ENCODE peak calls at places on chromosomes 6 and 20, in ten cellular contexts. T, X, M, O, S, K, B, Z, F and D are unnamed samples.
A peak's percentile ranks its signal among the peaks of the same experiment; 100 is the strongest.

GRCh38 chr20:31560900-31561598 is 44.0 kb upstream of the ID1 start:
- DNase-seq in T (no peak), X (peak; percentile 47), M (no peak), O (no peak), S (no peak), K (peak; percentile 54), B (no peak), Z (peak; percentile 93), F (no peak), D (no peak)

GRCh38 chr20:54100563-54100962 is 30.2 kb upstream of the BCAS1 start:
- DNase-seq in T (no peak), X (no peak), M (no peak), O (no peak), S (no peak), K (no peak), B (no peak), Z (no peak), F (no peak), D (no peak)

GRCh38 chr6:149318581-149319286 is 1.2 kb downstream of the TAB2 start:
- DNase-seq in T (no peak), X (no peak), M (no peak), O (no peak), S (no peak), K (peak; percentile 32), B (peak; percentile 67), Z (no peak), F (no peak), D (no peak)

GRCh38 chr6:43284986-43285385 is 13.1 kb upstream of the SLC22A7 start:
- DNase-seq in T (no peak), X (no peak), M (no peak), O (no peak), S (no peak), K (no peak), B (no peak), Z (no peak), F (no peak), D (no peak)

GRCh38 chr6:145531032-145531431 is 204.3 kb downstream of the EPM2A start:
- DNase-seq in T (no peak), X (no peak), M (no peak), O (no peak), S (no peak), K (no peak), B (no peak), Z (no peak), F (no peak), D (no peak)

GRCh38 chr6:37840940-37841300 is 21.4 kb downstream of the ZFAND3 start:
- DNase-seq in T (no peak), X (no peak), M (no peak), O (no peak), S (no peak), K (no peak), B (no peak), Z (no peak), F (no peak), D (no peak)

GRCh38 chr6:28161410-28162079 is 19.9 kb downstream of the ZKSCAN8 start:
- DNase-seq in T (peak; percentile 52), X (peak; percentile 59), M (peak; percentile 44), O (peak; percentile 63), S (no peak), K (peak; percentile 81), B (peak; percentile 13), Z (peak; percentile 25), F (peak; percentile 65), D (peak; percentile 2)

GRCh38 chr6:4899249-4899648 is 104.6 kb downstream of the RPP40 start:
- DNase-seq in T (no peak), X (no peak), M (no peak), O (no peak), S (no peak), K (no peak), B (no peak), Z (no peak), F (no peak), D (no peak)

GRCh38 chr20:19211661-19212523 is 550 bp upstream of the SLC24A3 start:
- DNase-seq in T (no peak), X (peak; percentile 39), M (peak; percentile 62), O (no peak), S (no peak), K (peak; percentile 74), B (no peak), Z (no peak), F (peak; percentile 66), D (no peak)

GRCh38 chr6:48755315-48755714 is 644.3 kb upstream of the PTCHD4 start:
- DNase-seq in T (no peak), X (no peak), M (no peak), O (no peak), S (no peak), K (no peak), B (no peak), Z (no peak), F (no peak), D (no peak)

GRCh38 chr6:38352636-38353035 is 287.1 kb downstream of the BTBD9 start:
- DNase-seq in T (no peak), X (no peak), M (no peak), O (no peak), S (no peak), K (no peak), B (no peak), Z (no peak), F (no peak), D (no peak)

GRCh38 chr20:37919389-37920040 is 16.6 kb downstream of the VSTM2L start:
- DNase-seq in T (no peak), X (no peak), M (no peak), O (no peak), S (no peak), K (peak; percentile 70), B (no peak), Z (no peak), F (no peak), D (no peak)

GRCh38 chr6:105402090-105402980 is 547 bp downstream of the PREP start:
- DNase-seq in T (peak; percentile 23), X (peak; percentile 36), M (no peak), O (no peak), S (no peak), K (peak; percentile 45), B (peak; percentile 49), Z (peak; percentile 36), F (no peak), D (peak; percentile 60)

GRCh38 chr20:59822291-59823029 is 111.0 kb downstream of the SYCP2 start:
- DNase-seq in T (no peak), X (no peak), M (no peak), O (no peak), S (no peak), K (no peak), B (no peak), Z (no peak), F (peak; percentile 7), D (no peak)

GRCh38 chr6:36333889-36334288 is 2.8 kb downstream of the BNIP5 start:
- DNase-seq in T (no peak), X (no peak), M (no peak), O (no peak), S (no peak), K (no peak), B (no peak), Z (no peak), F (peak; percentile 38), D (no peak)
- H3K27ac ChIP-seq in T (no peak overlapping the region), X (peak overlapping the region; percentile 49), M (no peak overlapping the region), O (no peak overlapping the region), S (no peak overlapping the region), K (no peak overlapping the region), B (no peak overlapping the region), Z (no peak overlapping the region), F (peak overlapping the region; percentile 21), D (no peak overlapping the region)

DNA sequence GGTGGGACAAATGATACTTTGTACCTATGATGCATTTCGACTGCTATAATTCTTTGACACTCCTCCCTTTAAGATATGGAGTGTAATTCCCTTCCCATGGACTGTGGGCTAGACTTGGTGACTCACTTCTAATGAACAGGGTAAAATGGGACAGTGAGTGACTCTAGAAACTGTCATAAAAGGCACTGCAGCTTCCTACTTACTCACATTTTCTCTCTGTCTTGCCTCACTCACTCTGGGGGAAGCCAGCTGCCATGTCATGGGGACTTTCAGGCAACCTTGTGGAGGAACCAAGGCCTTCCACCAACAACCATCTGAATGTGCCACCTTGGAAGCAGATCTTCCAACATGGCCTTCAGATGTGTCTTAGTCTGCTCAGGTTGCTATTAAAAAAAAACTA is 12.9 kb upstream of the GFOD1 start:
- DNase-seq in T (no peak), X (no peak), M (no peak), O (no peak), S (no peak), K (peak; percentile 23), B (no peak), Z (no peak), F (no peak), D (no peak)
- H3K27ac ChIP-seq in T (no peak overlapping the region), X (no peak overlapping the region), M (no peak overlapping the region), O (no peak overlapping the region), S (no peak overlapping the region), K (no peak overlapping the region), B (no peak overlapping the region), Z (no peak overlapping the region), F (no peak overlapping the region), D (no peak overlapping the region)

DNA sequence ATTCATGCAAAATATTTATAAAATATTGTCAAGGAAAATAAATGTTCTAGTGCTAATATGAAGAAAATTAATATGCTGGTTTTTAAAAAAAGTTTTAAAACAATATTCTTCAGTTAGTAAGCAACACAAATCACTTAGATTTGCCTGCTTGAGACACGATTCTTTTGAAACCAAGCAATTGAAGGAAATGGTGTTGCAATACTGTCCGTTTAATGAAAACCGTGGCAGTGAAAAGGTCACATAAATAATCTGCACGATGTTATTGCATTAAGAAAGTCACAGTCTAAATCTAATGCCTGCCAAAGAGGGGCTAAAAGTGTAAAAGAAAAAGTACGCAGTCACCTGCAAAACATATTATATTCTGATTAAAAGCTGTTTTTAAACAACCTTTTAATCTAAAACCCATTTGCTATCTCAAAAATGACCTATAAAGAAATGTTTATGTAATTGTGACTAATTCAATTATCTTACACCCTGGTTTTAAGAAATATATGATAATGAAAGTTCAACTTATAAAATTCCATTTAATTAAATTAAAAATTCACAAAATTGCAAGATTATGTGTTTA is 143.0 kb downstream of the GMDS start:
- DNase-seq in T (no peak), X (no peak), M (no peak), O (no peak), S (no peak), K (peak; percentile 10), B (no peak), Z (no peak), F (no peak), D (no peak)
- H3K27ac ChIP-seq in T (no peak overlapping the region), X (no peak overlapping the region), M (no peak overlapping the region), O (no peak overlapping the region), S (no peak overlapping the region), K (no peak overlapping the region), B (no peak overlapping the region), Z (no peak overlapping the region), F (no peak overlapping the region), D (no peak overlapping the region)

DNA sequence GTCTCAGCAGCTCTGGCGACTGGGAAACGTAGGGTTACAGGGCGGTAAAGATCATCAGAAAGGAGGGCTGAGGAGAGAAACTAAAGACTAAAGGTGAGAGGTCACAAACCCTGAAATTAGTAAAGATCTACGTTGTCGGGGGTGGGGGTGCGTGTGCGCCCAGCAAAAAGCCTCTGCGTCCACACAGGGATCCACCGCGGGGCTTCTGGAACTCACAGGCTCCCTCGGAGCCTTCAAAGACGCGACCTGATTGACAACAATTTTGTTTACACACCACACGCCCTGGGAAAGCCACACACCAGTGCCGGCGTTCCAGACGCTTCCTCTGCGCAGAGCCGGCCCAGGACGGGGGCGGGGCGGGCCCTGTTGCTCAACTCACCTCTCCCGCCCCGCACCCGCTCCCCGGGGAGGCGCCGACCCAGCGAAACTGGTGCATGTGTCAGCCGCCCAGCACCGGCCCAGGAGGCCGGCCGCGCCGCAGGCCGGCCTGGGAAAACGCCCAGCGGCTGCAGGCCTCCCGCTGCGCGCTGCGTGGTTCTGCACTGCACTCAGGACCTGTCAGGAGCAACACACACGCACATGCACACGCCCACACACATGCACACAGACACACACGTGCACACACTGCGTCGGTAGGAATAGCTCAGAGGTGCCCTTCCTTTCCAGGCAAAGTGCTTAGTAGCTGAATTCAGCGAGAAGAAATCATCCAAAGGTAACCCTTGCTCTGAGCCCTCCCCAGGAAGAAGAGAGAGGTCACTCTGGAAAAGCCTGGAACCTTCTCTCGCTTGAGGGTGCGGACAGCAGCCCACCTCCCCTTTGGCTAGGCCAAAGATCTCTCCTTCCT is 57.2 kb upstream of the ARID1B start:
- DNase-seq in T (peak; percentile 93), X (peak; percentile 97), M (peak; percentile 91), O (peak; percentile 66), S (no peak), K (no peak), B (peak; percentile 64), Z (peak; percentile 43), F (peak; percentile 97), D (peak; percentile 11)
- H3K27ac ChIP-seq in T (peak overlapping the region; percentile 85), X (peak overlapping the region; percentile 94), M (peak overlapping the region; percentile 95), O (peak overlapping the region; percentile 51), S (peak overlapping the region; percentile 94), K (no peak overlapping the region), B (peak overlapping the region; percentile 45), Z (peak overlapping the region; percentile 95), F (peak overlapping the region; percentile 96), D (peak overlapping the region; percentile 82)